ENCODE peak calls at places on chromosome 12, in five cellular contexts. W is K562, L is HCT116, E is HL-60, R is Panc1. I is an unnamed sample.

GRCh38 chr12:94977766-94978468 is 25.6 kb downstream of the NDUFA12 start:
- DNase-seq in W (no peak), L (no peak), E (no peak), R (no peak), I (no peak)

GRCh38 chr12:12890815-12891645 is at the start of gene GPRC5A:
- DNase-seq in W (peak), L (peak), E (peak), R (peak), I (peak)

GRCh38 chr12:24584032-24584675 is 364.7 kb downstream of the BCAT1 start:
- DNase-seq in W (no peak), L (no peak), E (no peak), R (no peak), I (no peak)

GRCh38 chr12:18165422-18165871 is 75.5 kb upstream of the RERGL start:
- DNase-seq in W (no peak), L (no peak), E (no peak), R (no peak), I (no peak)

GRCh38 chr12:22904485-22904884 is 279.5 kb downstream of the ETNK1 start:
- DNase-seq in W (no peak), L (no peak), E (no peak), R (no peak), I (no peak)

GRCh38 chr12:56695327-56696101 is 7.4 kb upstream of the PTGES3 start:
- DNase-seq in W (no peak), L (no peak), E (no peak), R (no peak), I (no peak)

GRCh38 chr12:93766802-93767523 is 89.8 kb downstream of the CRADD start:
- DNase-seq in W (no peak), L (no peak), E (peak), R (no peak), I (peak)

GRCh38 chr12:84174115-84174514 is 738.5 kb downstream of the SLC6A15 start:
- DNase-seq in W (no peak), L (no peak), E (no peak), R (no peak), I (no peak)

GRCh38 chr12:14395059-14395778 is 29.7 kb downstream of the ATF7IP start:
- DNase-seq in W (no peak), L (no peak), E (peak), R (no peak), I (no peak)

GRCh38 chr12:53995311-53996187 is 4.4 kb upstream of the HOXC9 start:
- DNase-seq in W (peak), L (no peak), E (peak), R (no peak), I (peak)

GRCh38 chr12:57610553-57611115 is 601 bp upstream of the ARHGEF25 start:
- DNase-seq in W (no peak), L (no peak), E (no peak), R (no peak), I (peak)

DNA sequence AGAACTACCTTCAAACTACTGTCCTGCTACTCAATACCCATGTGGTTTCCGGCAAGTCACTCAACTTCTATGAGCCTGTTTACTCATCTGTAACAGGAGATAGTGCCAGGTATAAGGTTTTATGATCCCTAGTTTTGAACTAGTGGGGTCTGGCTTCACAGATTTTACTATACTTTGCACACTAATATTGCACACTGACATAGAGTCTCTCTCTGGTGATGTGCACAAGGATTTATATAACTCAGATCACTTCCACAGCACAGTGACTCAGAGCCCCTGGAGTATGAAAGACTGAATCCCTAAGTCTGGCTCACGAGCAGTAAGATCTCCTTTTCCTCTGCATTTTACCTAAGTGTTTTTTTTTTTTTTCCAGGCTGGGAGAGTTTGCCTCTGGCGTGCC is 69.7 kb upstream of the SLC38A2 start:
- DNase-seq in W (no peak), L (no peak), E (no peak), R (no peak), I (no peak)
- H3K27ac ChIP-seq in W (no peak), L (peak), E (no peak), R (peak), I (no peak)

GRCh38 chr12:132541200-132541599 is 51.2 kb downstream of the FBRSL1 start:
- DNase-seq in W (no peak), L (no peak), E (no peak), R (no peak), I (no peak)
- TF ChIP-seq REST in W (no peak), L (no peak), E (no peak), R (no peak), I (no peak)

DNA sequence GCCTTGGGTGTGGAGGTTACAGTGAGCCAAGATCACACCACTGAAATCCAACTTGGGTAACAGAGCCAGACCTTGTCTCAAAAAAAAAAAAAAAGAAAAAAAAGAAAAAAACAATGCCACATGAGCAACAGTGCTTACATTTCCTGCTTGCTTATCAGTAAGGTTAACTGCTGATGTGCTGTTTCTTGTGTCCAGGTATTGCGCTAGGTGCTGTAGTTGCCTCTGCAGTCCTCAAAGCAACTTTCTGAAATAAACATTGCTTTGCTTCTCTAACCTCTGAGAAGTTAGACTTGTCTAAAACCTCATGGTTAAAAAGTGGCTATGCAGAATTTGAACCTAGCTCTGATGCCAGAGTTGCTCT is 24.7 kb downstream of the RNF34 start:
- DNase-seq in W (no peak), L (no peak), E (no peak), R (no peak), I (no peak)
- H3K27ac ChIP-seq in W (peak), L (no peak), E (peak), R (no peak), I (no peak)

GRCh38 chr12:48002179-48002601 is 2.1 kb downstream of the COL2A1 start:
- DNase-seq in W (no peak), L (no peak), E (no peak), R (no peak), I (peak)

GRCh38 chr12:48002773-48003218 is 1.5 kb downstream of the COL2A1 start:
- DNase-seq in W (no peak), L (no peak), E (no peak), R (no peak), I (peak)

GRCh38 chr12:48000878-48001321 is 3.4 kb downstream of the COL2A1 start:
- DNase-seq in W (no peak), L (peak), E (no peak), R (no peak), I (peak)

GRCh38 chr12:47999816-48000215 is 4.5 kb downstream of the COL2A1 start:
- DNase-seq in W (no peak), L (no peak), E (no peak), R (no peak), I (no peak)

GRCh38 chr12:48001426-48002178 is 2.7 kb downstream of the COL2A1 start:
- DNase-seq in W (peak), L (peak), E (no peak), R (no peak), I (peak)
- TF ChIP-seq REST in W (no peak), L (no peak), E (no peak), R (no peak), I (no peak)

DNA sequence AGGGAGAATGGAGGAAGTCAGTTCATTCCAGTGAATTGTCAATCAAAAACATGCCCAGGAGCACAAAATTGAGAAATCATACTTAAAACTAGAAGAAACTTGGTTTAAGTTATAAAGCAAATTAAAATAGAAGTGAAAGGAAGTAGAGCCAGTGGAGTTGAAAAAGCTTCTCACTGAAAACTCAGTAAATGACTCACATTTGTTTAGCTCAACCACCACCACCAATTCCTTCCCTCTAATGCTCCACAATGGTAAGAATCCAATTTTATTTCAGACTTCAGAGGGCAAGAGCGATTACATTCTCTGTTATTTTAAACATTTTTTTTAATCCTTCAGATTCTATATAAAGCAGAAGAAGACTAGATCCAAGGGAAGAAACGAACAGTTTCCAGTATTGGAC is 19.4 kb downstream of the UTP20 start:
- DNase-seq in W (no peak), L (no peak), E (no peak), R (no peak), I (no peak)
- H3K27ac ChIP-seq in W (no peak), L (no peak), E (no peak), R (no peak), I (no peak)

DNA sequence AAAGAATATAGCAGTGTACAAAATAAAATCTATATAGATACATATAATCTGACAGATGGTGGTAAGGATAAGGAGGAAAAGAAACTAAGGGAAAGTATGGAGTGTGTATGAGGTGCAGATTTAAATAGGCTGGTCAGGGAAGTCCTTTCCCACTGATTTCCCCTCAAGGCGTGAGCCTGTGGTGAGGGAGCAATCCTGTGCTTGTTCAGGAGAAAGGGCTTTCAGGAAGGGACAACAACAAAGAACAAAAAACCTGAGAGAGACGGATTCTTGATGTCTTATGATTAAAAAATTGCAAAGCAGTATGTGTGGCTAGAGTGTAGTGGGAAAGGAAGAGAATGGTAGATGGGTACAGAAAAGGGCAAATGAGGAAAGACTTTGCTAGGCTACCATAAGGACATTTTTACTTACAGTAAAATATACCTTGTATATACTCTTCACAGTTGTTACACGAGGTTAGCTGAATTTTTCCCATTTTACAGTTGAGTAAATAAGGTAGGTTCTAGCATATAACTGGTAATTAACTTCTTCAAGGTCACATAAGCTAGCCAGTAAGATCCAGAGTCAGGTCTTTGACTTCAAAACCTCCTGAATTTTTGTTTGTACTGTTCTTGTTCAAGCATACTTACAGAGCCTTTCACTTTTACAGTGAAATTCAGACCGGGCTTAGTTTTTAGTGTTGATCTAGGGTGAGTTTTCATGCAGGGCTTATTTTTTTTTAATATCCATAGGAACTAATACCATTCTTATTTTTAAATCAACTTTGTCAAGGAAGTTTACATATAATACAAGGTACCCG is 15.6 kb downstream of the CNOT2 start:
- DNase-seq in W (no peak), L (no peak), E (no peak), R (no peak), I (peak)
- TF ChIP-seq REST in W (no peak), L (no peak), E (no peak), R (no peak), I (no peak)

GRCh38 chr12:109580684-109581333 is 7.2 kb downstream of the MVK start:
- DNase-seq in W (no peak), L (no peak), E (no peak), R (no peak), I (no peak)
- H3K27ac ChIP-seq in W (no peak), L (no peak), E (no peak), R (no peak), I (no peak)

DNA sequence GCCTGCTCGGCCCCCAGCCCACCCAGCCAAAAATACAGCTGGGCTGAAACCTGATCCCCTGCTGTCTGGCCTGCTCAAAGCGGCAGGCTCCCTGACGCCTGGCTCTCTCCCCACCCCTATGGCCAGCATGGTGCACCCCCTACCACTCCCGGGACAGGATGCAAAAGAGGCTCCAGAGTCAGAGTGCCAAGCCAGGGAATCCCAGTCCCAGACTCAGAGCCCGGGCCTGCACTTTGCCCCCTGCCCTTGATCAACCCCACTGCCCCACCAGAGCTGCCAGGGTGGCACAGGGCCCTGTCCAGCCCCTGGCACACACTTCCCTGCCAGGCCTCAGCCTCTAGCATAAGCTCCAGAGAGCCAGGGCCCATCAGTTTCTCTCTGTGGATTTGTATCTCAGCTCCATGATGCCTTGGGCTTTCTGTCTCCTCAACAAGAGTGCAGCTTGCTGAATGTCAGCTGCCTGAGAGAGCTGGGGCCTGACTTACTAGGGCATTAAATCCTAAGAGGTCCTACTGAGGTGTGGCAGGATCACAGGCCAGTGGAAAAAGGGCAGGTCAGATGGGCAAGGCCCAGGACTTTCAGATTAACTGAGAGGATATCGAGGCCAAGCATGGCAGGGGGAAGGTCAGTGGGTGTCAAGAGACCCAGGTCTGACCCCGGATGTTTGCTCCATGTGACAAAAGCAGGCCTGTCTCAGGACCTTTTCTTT is 13.9 kb downstream of the ACVRL1 start:
- DNase-seq in W (no peak), L (no peak), E (no peak), R (no peak), I (peak)
- TF ChIP-seq REST in W (no peak), L (no peak), E (no peak), R (no peak), I (no peak)

DNA sequence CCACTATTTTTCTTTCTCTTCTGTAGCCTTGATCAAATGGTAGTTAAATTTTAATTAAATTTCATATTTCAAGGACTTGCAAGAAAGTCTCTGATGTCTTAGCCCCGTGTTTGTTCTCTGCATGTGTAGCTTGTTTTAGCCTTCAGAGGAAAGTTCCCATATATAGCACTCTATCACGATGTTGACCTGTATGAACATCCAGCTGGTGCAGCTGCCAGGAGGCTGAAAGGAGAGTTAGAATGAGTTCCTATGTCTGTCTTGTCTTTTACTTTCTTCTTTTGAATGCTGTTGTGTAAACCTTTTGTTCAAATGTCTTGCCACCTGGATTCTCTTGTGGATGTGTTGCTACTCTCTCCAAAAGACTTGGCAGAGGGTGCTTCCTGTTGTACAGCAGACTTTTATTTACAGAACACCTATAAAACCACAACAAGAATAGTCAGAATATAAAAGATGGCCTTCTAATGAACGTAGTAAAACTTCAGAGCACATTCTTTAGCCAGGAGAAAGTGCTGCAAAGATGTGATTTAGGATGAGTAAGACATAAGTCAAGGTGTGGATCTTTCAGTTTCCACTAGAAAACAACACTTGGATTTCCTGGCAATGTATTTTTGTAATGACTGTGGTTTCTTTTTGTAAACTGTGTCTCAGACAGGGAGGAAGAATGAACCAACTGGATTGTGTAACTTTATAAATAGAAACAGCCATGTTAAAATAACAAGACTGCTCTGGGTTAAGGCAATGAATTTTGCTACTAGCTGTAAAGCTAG is 17.2 kb downstream of the NAV3 start:
- DNase-seq in W (no peak), L (peak), E (no peak), R (peak), I (no peak)
- H3K27ac ChIP-seq in W (no peak), L (peak), E (no peak), R (peak), I (peak)

GRCh38 chr12:104632724-104633181 is 176.0 kb downstream of the CHST11 start:
- DNase-seq in W (no peak), L (no peak), E (no peak), R (no peak), I (no peak)
- TF ChIP-seq REST in W (no peak), L (no peak), E (no peak), R (no peak), I (no peak)

I was measured in SK-N-SH.